ENCODE peak calls at places on chromosomes 12 and 14, in nine cellular contexts. S, Z, N, L, I, W, U, H and C are unnamed samples.

GRCh38 chr14:104724981-104725771 is 1.1 kb downstream of the ADSS1 start:
- DNase-seq in S (peak; percentile 55), Z (no peak), N (peak; percentile 89), L (peak; percentile 44), I (no peak), W (no peak), U (peak; percentile 60), H (peak; percentile 43), C (peak; percentile 60)

GRCh38 chr12:113162102-113163029 is 12.8 kb downstream of the CFAP73 start:
- DNase-seq in S (peak; percentile 46), Z (peak; percentile 37), N (peak; percentile 87), L (no peak), I (no peak), W (no peak), U (peak; percentile 72), H (peak; percentile 14), C (no peak)

GRCh38 chr14:53180272-53181221 is 27.4 kb upstream of the DDHD1 start:
- DNase-seq in S (peak; percentile 62), Z (peak; percentile 4), N (peak; percentile 88), L (no peak), I (no peak), W (no peak), U (no peak), H (no peak), C (no peak)

GRCh38 chr12:16352481-16352880 is 5.0 kb downstream of the MGST1 start:
- DNase-seq in S (peak; percentile 82), Z (no peak), N (no peak), L (no peak), I (no peak), W (no peak), U (no peak), H (no peak), C (no peak)

GRCh38 chr12:88924162-88924561 is 343.9 kb upstream of the KITLG start:
- DNase-seq in S (no peak), Z (peak; percentile 16), N (no peak), L (no peak), I (no peak), W (no peak), U (no peak), H (no peak), C (no peak)

GRCh38 chr12:89156862-89157262 is 195.4 kb downstream of the DUSP6 start:
- DNase-seq in S (peak; percentile 92), Z (no peak), N (no peak), L (no peak), I (no peak), W (no peak), U (no peak), H (no peak), C (peak; percentile 46)

GRCh38 chr14:64465856-64466554 is 706 bp downstream of the AKAP5 start:
- DNase-seq in S (peak; percentile 73), Z (peak; percentile 18), N (peak; percentile 84), L (peak; percentile 48), I (no peak), W (no peak), U (no peak), H (no peak), C (peak; percentile 70)

GRCh38 chr12:66189476-66189823 is 436 bp downstream of the IRAK3 start:
- DNase-seq in S (peak; percentile 29), Z (no peak), N (no peak), L (no peak), I (no peak), W (no peak), U (no peak), H (no peak), C (no peak)

GRCh38 chr14:102986810-102987579 is 64.5 kb downstream of the AMN start:
- DNase-seq in S (peak; percentile 28), Z (peak; percentile 94), N (no peak), L (no peak), I (no peak), W (no peak), U (no peak), H (no peak), C (no peak)

GRCh38 chr14:95394981-95395737 is 75.5 kb upstream of the CLMN start:
- DNase-seq in S (no peak), Z (peak; percentile 14), N (no peak), L (no peak), I (no peak), W (no peak), U (no peak), H (no peak), C (no peak)

GRCh38 chr12:75818863-75819262 is 212.7 kb downstream of the PHLDA1 start:
- DNase-seq in S (peak; percentile 75), Z (no peak), N (no peak), L (no peak), I (no peak), W (no peak), U (no peak), H (no peak), C (no peak)

GRCh38 chr12:47274725-47275124 is 195.0 kb upstream of the AMIGO2 start:
- DNase-seq in S (peak; percentile 23), Z (no peak), N (no peak), L (no peak), I (no peak), W (no peak), U (no peak), H (no peak), C (no peak)

GRCh38 chr12:1790470-1790869 is 29.9 kb upstream of the LRTM2 start:
- DNase-seq in S (no peak), Z (no peak), N (peak; percentile 49), L (no peak), I (no peak), W (no peak), U (no peak), H (no peak), C (no peak)

GRCh38 chr12:50527086-50527726 is 22.4 kb downstream of the DIP2B start:
- DNase-seq in S (no peak), Z (no peak), N (peak; percentile 19), L (no peak), I (no peak), W (no peak), U (no peak), H (no peak), C (no peak)

GRCh38 chr12:109716512-109717389 is 3.1 kb downstream of the FAM222A start:
- DNase-seq in S (no peak), Z (peak; percentile 29), N (no peak), L (no peak), I (no peak), W (no peak), U (no peak), H (peak; percentile 81), C (peak; percentile 58)

GRCh38 chr12:59100585-59100984 is 180.3 kb upstream of the LRIG3 start:
- DNase-seq in S (no peak), Z (no peak), N (no peak), L (no peak), I (no peak), W (no peak), U (no peak), H (no peak), C (no peak)